ENCODE peak calls at places on chromosomes 12 and 14, in four cellular contexts. R, B, W and J are unnamed samples.

GRCh38 chr14:87457727-87458126 is 535.3 kb downstream of the GALC start:
- DNase-seq in R (no peak), W (no peak), B (no peak), J (no peak)

GRCh38 chr14:74437654-74438053 is 11.6 kb upstream of the SYNDIG1L start:
- DNase-seq in W (no peak), B (no peak), R (no peak), J (no peak)

GRCh38 chr14:21287166-21287565 is 7.3 kb downstream of the RPGRIP1 start:
- DNase-seq in B (no peak), W (no peak), R (no peak), J (no peak)

GRCh38 chr12:123995023-123995422 is 22.0 kb downstream of the ZNF664 start:
- DNase-seq in R (peak; percentile 46), B (no peak), W (no peak), J (no peak)

GRCh38 chr12:112607427-112607826 is 184.1 kb upstream of the RPH3A start:
- DNase-seq in B (no peak), R (no peak), W (no peak), J (no peak)

GRCh38 chr14:78484002-78484401 is 313.8 kb downstream of the NRXN3 start:
- DNase-seq in W (no peak), R (no peak), B (no peak), J (no peak)

GRCh38 chr12:57224278-57224972 is 5.1 kb upstream of the SHMT2 start:
- DNase-seq in W (no peak), R (no peak), B (no peak), J (no peak)

GRCh38 chr12:25825494-25825893 is 133.0 kb upstream of the RASSF8 start:
- DNase-seq in R (no peak), W (no peak), B (no peak), J (no peak)

GRCh38 chr12:107328442-107329133 is 235.2 kb upstream of the CRY1 start:
- DNase-seq in W (no peak), R (no peak), B (peak; percentile 11), J (no peak)